ENCODE peak calls at places on chromosomes 4 and X, in six cellular contexts. One of them, this sample, is unnamed.
A peak's percentile ranks its signal among the peaks of the same experiment; 100 is the strongest.

GRCh38 chr4:2806392-2807355 is 13.8 kb downstream of the SH3BP2 start:
- DNase-seq in GM10248: no peak
- DNase-seq in retinal pigment epithelial cell: peak; percentile 32
- DNase-seq in cardiac fibroblast: peak; percentile 84
- DNase-seq in omental fat pad: no peak
- DNase-seq in lung: peak; percentile 76
- DNase-seq in this sample: no peak

GRCh38 chrX:132227383-132228112 is 8.3 kb upstream of the RAP2C start:
- DNase-seq in retinal pigment epithelial cell: no peak
- DNase-seq in lung: no peak
- DNase-seq in cardiac fibroblast: no peak
- DNase-seq in GM10248: no peak
- DNase-seq in omental fat pad: no peak
- DNase-seq in this sample: no peak

GRCh38 chr4:122665148-122665547 is 44.3 kb upstream of the IL21 start:
- DNase-seq in omental fat pad: no peak
- DNase-seq in GM10248: no peak
- DNase-seq in lung: no peak
- DNase-seq in cardiac fibroblast: peak; percentile 61
- DNase-seq in retinal pigment epithelial cell: no peak
- DNase-seq in this sample: no peak

GRCh38 chr4:2637956-2638552 is 101.6 kb downstream of the FAM193A start:
- DNase-seq in lung: no peak
- DNase-seq in cardiac fibroblast: no peak
- DNase-seq in omental fat pad: no peak
- DNase-seq in GM10248: no peak
- DNase-seq in retinal pigment epithelial cell: no peak
- DNase-seq in this sample: no peak

GRCh38 chr4:1413221-1413663 is 7.0 kb upstream of the NKX1-1 start:
- DNase-seq in cardiac fibroblast: no peak
- DNase-seq in GM10248: no peak
- DNase-seq in retinal pigment epithelial cell: no peak
- DNase-seq in lung: no peak
- DNase-seq in omental fat pad: no peak
- DNase-seq in this sample: no peak

GRCh38 chr4:47468686-47469365 is 5.3 kb upstream of the COMMD8 start:
- DNase-seq in retinal pigment epithelial cell: peak; percentile 51
- DNase-seq in cardiac fibroblast: peak; percentile 71
- DNase-seq in lung: no peak
- DNase-seq in GM10248: no peak
- DNase-seq in omental fat pad: no peak
- DNase-seq in this sample: no peak

GRCh38 chr4:82798168-82799005 is at the start of gene SCD5:
- DNase-seq in retinal pigment epithelial cell: no peak
- DNase-seq in omental fat pad: no peak
- DNase-seq in cardiac fibroblast: peak; percentile 90
- DNase-seq in lung: peak; percentile 52
- DNase-seq in GM10248: peak; percentile 85
- DNase-seq in this sample: peak; percentile 91

GRCh38 chr4:76194325-76194724 is 19.3 kb downstream of the SCARB2 start:
- DNase-seq in cardiac fibroblast: peak; percentile 95
- DNase-seq in lung: no peak
- DNase-seq in omental fat pad: no peak
- DNase-seq in GM10248: no peak
- DNase-seq in retinal pigment epithelial cell: peak; percentile 87
- DNase-seq in this sample: no peak

GRCh38 chr4:102445213-102445612 is 55.9 kb upstream of the NFKB1 start:
- DNase-seq in retinal pigment epithelial cell: no peak
- DNase-seq in cardiac fibroblast: no peak
- DNase-seq in GM10248: no peak
- DNase-seq in omental fat pad: no peak
- DNase-seq in lung: no peak
- DNase-seq in this sample: no peak

GRCh38 chrX:65667503-65668355 is at the start of gene MSN:
- DNase-seq in cardiac fibroblast: peak; percentile 66
- DNase-seq in lung: peak; percentile 78
- DNase-seq in GM10248: peak; percentile 76
- DNase-seq in retinal pigment epithelial cell: no peak
- DNase-seq in omental fat pad: no peak
- DNase-seq in this sample: peak; percentile 75
- TF ChIP-seq CTCF in cardiac fibroblast: peak; percentile 9
- TF ChIP-seq CTCF in lung: no peak
- TF ChIP-seq CTCF in GM10248: peak; percentile 21
- TF ChIP-seq CTCF in retinal pigment epithelial cell: peak; percentile 31
- TF ChIP-seq CTCF in omental fat pad: no peak
- TF ChIP-seq CTCF in this sample: peak; percentile 28

GRCh38 chr4:30667919-30668318 is 52.2 kb upstream of the PCDH7 start:
- DNase-seq in lung: no peak
- DNase-seq in retinal pigment epithelial cell: no peak
- DNase-seq in omental fat pad: no peak
- DNase-seq in GM10248: no peak
- DNase-seq in cardiac fibroblast: no peak
- DNase-seq in this sample: no peak
- TF ChIP-seq CTCF in lung: no peak
- TF ChIP-seq CTCF in retinal pigment epithelial cell: no peak
- TF ChIP-seq CTCF in omental fat pad: no peak
- TF ChIP-seq CTCF in GM10248: no peak
- TF ChIP-seq CTCF in cardiac fibroblast: no peak
- TF ChIP-seq CTCF in this sample: no peak

GRCh38 chrX:12076046-12076445 is 62.2 kb upstream of the FRMPD4 start:
- DNase-seq in cardiac fibroblast: peak; percentile 42
- DNase-seq in GM10248: no peak
- DNase-seq in lung: no peak
- DNase-seq in retinal pigment epithelial cell: no peak
- DNase-seq in omental fat pad: no peak
- DNase-seq in this sample: no peak
- TF ChIP-seq CTCF in cardiac fibroblast: peak; percentile 61
- TF ChIP-seq CTCF in GM10248: no peak
- TF ChIP-seq CTCF in lung: no peak
- TF ChIP-seq CTCF in retinal pigment epithelial cell: no peak
- TF ChIP-seq CTCF in omental fat pad: no peak
- TF ChIP-seq CTCF in this sample: no peak

DNA sequence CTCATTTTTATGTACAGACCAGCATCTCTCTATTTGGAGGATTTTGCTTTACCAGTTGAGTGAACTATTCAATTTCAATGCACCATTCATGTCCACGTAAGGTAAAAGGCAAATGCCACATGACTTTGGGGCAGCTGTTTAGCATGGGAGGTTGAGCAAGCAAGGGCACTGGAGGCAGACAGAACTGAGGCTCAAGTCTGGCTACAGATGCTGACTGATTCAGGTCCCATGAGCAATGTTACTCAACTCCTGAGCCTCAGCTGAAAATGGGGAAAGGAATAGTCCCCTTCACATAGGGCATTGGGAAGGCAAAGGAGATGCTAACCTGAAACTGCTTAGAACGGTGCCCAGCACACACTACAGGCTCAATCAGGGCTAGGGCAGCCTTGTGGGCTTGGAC is 93.0 kb upstream of the MTM1 start:
- DNase-seq in retinal pigment epithelial cell: no peak
- DNase-seq in cardiac fibroblast: no peak
- DNase-seq in lung: no peak
- DNase-seq in GM10248: no peak
- DNase-seq in omental fat pad: no peak
- DNase-seq in this sample: no peak
- TF ChIP-seq CTCF in retinal pigment epithelial cell: no peak
- TF ChIP-seq CTCF in cardiac fibroblast: no peak
- TF ChIP-seq CTCF in lung: no peak
- TF ChIP-seq CTCF in GM10248: no peak
- TF ChIP-seq CTCF in omental fat pad: no peak
- TF ChIP-seq CTCF in this sample: no peak

DNA sequence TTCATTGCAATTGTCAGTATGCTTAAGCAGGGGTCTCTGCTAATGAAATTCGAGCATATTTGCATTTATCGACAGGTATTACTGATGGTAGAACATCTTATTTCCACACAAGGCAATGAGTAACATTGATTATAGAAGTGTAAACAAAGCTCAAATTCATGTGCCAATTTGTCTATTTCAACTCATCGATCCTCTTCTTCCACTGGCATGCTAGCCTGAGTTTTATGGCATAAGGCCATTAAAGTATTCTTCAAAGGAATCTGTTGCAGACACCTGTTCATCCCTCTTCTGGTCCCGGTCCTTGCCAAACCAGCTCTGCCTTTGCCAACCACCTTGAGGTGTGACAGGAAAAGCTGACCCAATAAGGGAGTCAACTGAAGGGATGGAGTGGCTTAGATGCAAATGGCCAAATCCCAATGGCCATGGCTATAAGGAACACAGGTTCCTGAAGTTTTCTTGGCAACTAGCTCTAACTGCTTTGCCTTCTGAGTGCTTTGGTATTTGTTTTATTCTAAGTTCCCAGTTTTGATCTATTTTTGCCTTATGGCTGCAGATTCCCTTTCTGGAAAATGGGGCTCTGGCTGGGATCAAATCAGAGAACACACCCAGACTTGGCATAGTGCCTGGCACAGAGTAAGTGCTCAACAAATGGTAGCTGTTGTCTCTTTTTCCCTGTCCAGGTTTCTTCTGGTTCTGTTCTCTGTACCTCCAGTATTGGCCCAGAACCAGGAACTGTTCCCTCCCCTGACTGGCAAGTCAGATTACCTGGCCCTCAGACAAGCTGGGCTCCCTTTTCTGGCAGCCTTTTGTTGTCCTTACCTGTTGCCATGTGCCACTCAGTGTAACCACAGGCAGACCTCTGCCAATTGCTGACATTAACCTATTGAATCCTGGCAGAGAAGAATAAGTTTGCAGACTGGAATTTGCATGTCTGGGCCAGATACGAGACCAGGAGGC is 63.1 kb downstream of the RTL9 start:
- DNase-seq in omental fat pad: no peak
- DNase-seq in cardiac fibroblast: no peak
- DNase-seq in GM10248: no peak
- DNase-seq in retinal pigment epithelial cell: no peak
- DNase-seq in lung: peak; percentile 57
- DNase-seq in this sample: no peak
- TF ChIP-seq CTCF in omental fat pad: no peak
- TF ChIP-seq CTCF in cardiac fibroblast: no peak
- TF ChIP-seq CTCF in GM10248: no peak
- TF ChIP-seq CTCF in retinal pigment epithelial cell: no peak
- TF ChIP-seq CTCF in lung: no peak
- TF ChIP-seq CTCF in this sample: no peak

GRCh38 chr4:32775049-32775448 is 2054.9 kb downstream of the PCDH7 start:
- DNase-seq in omental fat pad: no peak
- DNase-seq in lung: no peak
- DNase-seq in cardiac fibroblast: peak; percentile 50
- DNase-seq in GM10248: no peak
- DNase-seq in retinal pigment epithelial cell: peak; percentile 10
- DNase-seq in this sample: peak; percentile 3
- TF ChIP-seq CTCF in omental fat pad: no peak
- TF ChIP-seq CTCF in lung: peak; percentile 1
- TF ChIP-seq CTCF in cardiac fibroblast: no peak
- TF ChIP-seq CTCF in GM10248: peak; percentile 11
- TF ChIP-seq CTCF in retinal pigment epithelial cell: peak; percentile 60
- TF ChIP-seq CTCF in this sample: peak; percentile 52

GRCh38 chrX:29911673-29912072 is 303.7 kb upstream of the MAGEB2 start:
- DNase-seq in cardiac fibroblast: no peak
- DNase-seq in omental fat pad: no peak
- DNase-seq in retinal pigment epithelial cell: no peak
- DNase-seq in GM10248: no peak
- DNase-seq in lung: no peak
- DNase-seq in this sample: no peak
- TF ChIP-seq CTCF in cardiac fibroblast: no peak
- TF ChIP-seq CTCF in omental fat pad: no peak
- TF ChIP-seq CTCF in retinal pigment epithelial cell: no peak
- TF ChIP-seq CTCF in GM10248: no peak
- TF ChIP-seq CTCF in lung: no peak
- TF ChIP-seq CTCF in this sample: peak; percentile 42

GRCh38 chrX:46554942-46555341 is 9.7 kb upstream of the ZNF674 start:
- DNase-seq in cardiac fibroblast: peak; percentile 57
- DNase-seq in omental fat pad: no peak
- DNase-seq in retinal pigment epithelial cell: no peak
- DNase-seq in GM10248: no peak
- DNase-seq in lung: no peak
- DNase-seq in this sample: no peak
- TF ChIP-seq CTCF in cardiac fibroblast: peak; percentile 30
- TF ChIP-seq CTCF in omental fat pad: no peak
- TF ChIP-seq CTCF in retinal pigment epithelial cell: peak; percentile 23
- TF ChIP-seq CTCF in GM10248: peak; percentile 17
- TF ChIP-seq CTCF in lung: no peak
- TF ChIP-seq CTCF in this sample: peak; percentile 16

GRCh38 chr4:161454860-161455259 is 708.9 kb downstream of the FSTL5 start:
- DNase-seq in lung: no peak
- DNase-seq in cardiac fibroblast: no peak
- DNase-seq in omental fat pad: no peak
- DNase-seq in GM10248: no peak
- DNase-seq in retinal pigment epithelial cell: no peak
- DNase-seq in this sample: no peak
- TF ChIP-seq CTCF in lung: no peak
- TF ChIP-seq CTCF in cardiac fibroblast: no peak
- TF ChIP-seq CTCF in omental fat pad: no peak
- TF ChIP-seq CTCF in GM10248: no peak
- TF ChIP-seq CTCF in retinal pigment epithelial cell: no peak
- TF ChIP-seq CTCF in this sample: no peak

DNA sequence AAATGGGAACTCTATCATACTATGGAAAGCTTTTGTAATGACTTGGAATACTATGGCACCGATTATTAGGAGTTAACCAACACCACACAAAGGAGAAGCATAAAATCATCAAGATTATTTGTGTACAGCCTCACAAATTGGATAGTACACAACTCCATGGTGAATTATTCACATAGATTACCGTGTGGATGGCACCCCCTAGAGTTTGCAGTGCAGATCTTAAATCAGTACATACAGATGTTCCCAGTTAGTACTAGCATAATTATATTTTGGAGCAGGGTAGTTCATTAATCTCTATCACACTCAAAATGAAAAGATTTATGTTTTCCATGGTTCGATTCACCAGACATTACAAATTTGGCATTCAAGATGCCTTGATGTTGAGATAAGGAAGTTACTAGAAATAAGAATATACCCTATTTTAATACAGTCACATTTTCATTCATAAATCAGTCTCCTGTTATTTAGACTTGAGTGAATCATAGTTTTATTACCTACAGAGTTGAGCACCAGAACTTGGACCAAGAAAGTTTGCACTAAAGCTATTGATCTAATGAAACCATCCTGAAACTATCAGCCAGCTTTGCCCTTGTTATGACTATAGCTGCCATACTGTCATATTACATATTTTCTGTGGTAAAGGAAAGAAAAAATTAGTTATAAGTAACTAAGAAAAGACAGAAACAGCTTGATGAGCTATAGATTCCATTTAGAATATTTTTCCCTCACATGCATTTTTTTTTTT is 531.8 kb downstream of the GLUD2 start:
- DNase-seq in lung: no peak
- DNase-seq in cardiac fibroblast: peak; percentile 49
- DNase-seq in GM10248: no peak
- DNase-seq in retinal pigment epithelial cell: no peak
- DNase-seq in omental fat pad: no peak
- DNase-seq in this sample: peak; percentile 3
- TF ChIP-seq CTCF in lung: no peak
- TF ChIP-seq CTCF in cardiac fibroblast: peak; percentile 17
- TF ChIP-seq CTCF in GM10248: peak; percentile 33
- TF ChIP-seq CTCF in retinal pigment epithelial cell: peak; percentile 45
- TF ChIP-seq CTCF in omental fat pad: no peak
- TF ChIP-seq CTCF in this sample: peak; percentile 52

This sample was measured in GM13977.